ENCODE peak calls at places on chromosomes 3 and 15, in seven cellular contexts. D, R, W, T, E, G and Q are unnamed samples.

GRCh38 chr15:99408236-99409096 is 157.2 kb downstream of the LRRC28 start:
- DNase-seq in D (no peak), R (peak), W (no peak), T (no peak), E (no peak), G (no peak), Q (no peak)

GRCh38 chr3:195886181-195887141 is 21.9 kb downstream of the TNK2 start:
- DNase-seq in D (no peak), R (peak), W (no peak), T (no peak), E (no peak), G (no peak), Q (no peak)

GRCh38 chr3:111589303-111590095 is 5.6 kb downstream of the ZBED2 start:
- DNase-seq in D (no peak), R (no peak), W (no peak), T (no peak), E (no peak), G (no peak), Q (no peak)

GRCh38 chr15:79157631-79158592 is 67.3 kb upstream of the RASGRF1 start:
- DNase-seq in D (no peak), R (no peak), W (no peak), T (no peak), E (no peak), G (no peak), Q (no peak)

GRCh38 chr3:156516284-156516683 is 38.6 kb downstream of the SSR3 start:
- DNase-seq in D (no peak), R (no peak), W (no peak), T (no peak), E (no peak), G (no peak), Q (no peak)

GRCh38 chr15:77327168-77327567 is 92.7 kb downstream of the PEAK1 start:
- DNase-seq in D (no peak), R (no peak), W (no peak), T (no peak), E (no peak), G (no peak), Q (no peak)

GRCh38 chr3:133933097-133934024 is 37.7 kb upstream of the RAB6B start:
- DNase-seq in D (no peak), R (no peak), W (no peak), T (no peak), E (no peak), G (no peak), Q (peak)

GRCh38 chr15:50116477-50116876 is 2.6 kb downstream of the ATP8B4 start:
- DNase-seq in D (no peak), R (peak), W (no peak), T (no peak), E (no peak), G (peak), Q (no peak)

GRCh38 chr3:51024121-51024520 is 349.4 kb downstream of the DOCK3 start:
- DNase-seq in D (no peak), R (no peak), W (no peak), T (no peak), E (no peak), G (no peak), Q (no peak)

GRCh38 chr15:69271217-69271616 is 27.5 kb upstream of the PAQR5 start:
- DNase-seq in D (no peak), R (no peak), W (no peak), T (no peak), E (no peak), G (no peak), Q (no peak)

GRCh38 chr3:99651561-99651960 is 13.2 kb downstream of the COL8A1 start:
- DNase-seq in D (no peak), R (peak), W (no peak), T (no peak), E (no peak), G (peak), Q (no peak)

GRCh38 chr3:20648294-20648693 is 462.3 kb upstream of the SGO1 start:
- DNase-seq in D (no peak), R (peak), W (no peak), T (no peak), E (no peak), G (no peak), Q (no peak)

GRCh38 chr3:150070271-150070670 is 99.6 kb upstream of the PFN2 start:
- DNase-seq in D (no peak), R (no peak), W (no peak), T (no peak), E (no peak), G (no peak), Q (no peak)

GRCh38 chr15:81304226-81304625 is 19.7 kb downstream of the STARD5 start:
- DNase-seq in D (no peak), R (peak), W (no peak), T (no peak), E (no peak), G (no peak), Q (no peak)